ENCODE peak calls at places on chromosomes 6 and 20, in nine cellular contexts. W is activated CD8-positive, alpha-beta memory T cell treated with anti-CD3 and anti-CD28 coated beads, Interleukin-2, amount 50 U/mL, for 4 hours; L is prostate gland; N is NCI-H2171 treated with DMSO at 0.1 percent for 48 hours; X is left lobe of liver; I is progenitor cell of endocrine pancreas; T is iPS DF 19.7; Z is GM23248; B is SK-N-SH. R is an unnamed sample.

GRCh38 chr6:48825501-48826317 is 637.3 kb downstream of the MMUT start:
- DNase-seq in I (no peak), N (no peak), B (no peak), L (no peak), T (no peak), Z (peak; percentile 42), W (no peak), X (no peak), R (no peak)

GRCh38 chr6:168542301-168542700 is 101.3 kb downstream of the SMOC2 start:
- DNase-seq in B (no peak), X (no peak), N (peak; percentile 47), W (no peak), T (no peak), I (no peak), Z (no peak), L (no peak), R (no peak)

GRCh38 chr6:124400600-124400999 is 561.6 kb upstream of the RNF217 start:
- DNase-seq in T (no peak), N (peak; percentile 8), W (no peak), X (no peak), B (no peak), I (no peak), L (no peak), Z (no peak), R (no peak)

GRCh38 chr6:101110814-101111213 is 229.7 kb upstream of the ASCC3 start:
- DNase-seq in L (no peak), T (no peak), I (no peak), B (no peak), Z (peak; percentile 0), N (no peak), X (no peak), W (no peak), R (no peak)

GRCh38 chr6:90610671-90611542 is 24.0 kb upstream of the MAP3K7 start:
- DNase-seq in N (peak; percentile 67), W (peak; percentile 28), X (no peak), Z (peak; percentile 51), B (peak; percentile 59), I (peak; percentile 36), T (no peak), L (peak; percentile 12), R (no peak)

GRCh38 chr6:10763006-10763405 is 15.4 kb downstream of the TMEM14B start:
- DNase-seq in Z (peak; percentile 43), B (no peak), X (no peak), T (no peak), L (no peak), I (no peak), W (no peak), N (no peak), R (no peak)

GRCh38 chr6:105051941-105052471 is 95.1 kb downstream of the LIN28B start:
- DNase-seq in Z (peak; percentile 63), L (no peak), T (no peak), W (no peak), X (no peak), I (no peak), B (peak; percentile 22), N (no peak), R (no peak)

GRCh38 chr6:12545141-12545540 is 171.4 kb upstream of the PHACTR1 start:
- DNase-seq in L (no peak), T (no peak), X (no peak), I (no peak), N (no peak), W (no peak), Z (no peak), B (no peak), R (no peak)

GRCh38 chr6:67639161-67639560 is 995.9 kb upstream of the ADGRB3 start:
- DNase-seq in B (no peak), T (no peak), I (no peak), N (no peak), L (no peak), X (no peak), W (no peak), Z (no peak), R (no peak)

GRCh38 chr6:43703512-43704429 is 16.2 kb upstream of the MRPS18A start:
- DNase-seq in X (no peak), I (no peak), T (no peak), W (no peak), N (peak; percentile 6), B (no peak), Z (no peak), L (no peak), R (no peak)

GRCh38 chr6:92762414-92763374 is 656.7 kb downstream of the EPHA7 start:
- DNase-seq in Z (no peak), X (no peak), W (no peak), B (no peak), I (no peak), N (no peak), L (no peak), T (no peak), R (no peak)

GRCh38 chr6:43940393-43941087 is 170.5 kb downstream of the VEGFA start:
- DNase-seq in T (no peak), L (no peak), B (no peak), W (no peak), Z (no peak), X (no peak), N (no peak), I (no peak), R (no peak)

GRCh38 chr20:768426-768978 is at the start of gene SLC52A3:
- DNase-seq in I (peak; percentile 19), Z (no peak), L (peak; percentile 85), X (no peak), T (no peak), N (peak; percentile 31), W (no peak), B (no peak), R (no peak)

GRCh38 chr6:80332013-80332412 is 225.5 kb downstream of the BCKDHB start:
- DNase-seq in T (no peak), L (no peak), X (no peak), Z (no peak), I (no peak), N (peak; percentile 81), W (no peak), B (no peak), R (no peak)

GRCh38 chr6:104064876-104065275 is 794.8 kb downstream of the HACE1 start:
- DNase-seq in X (no peak), I (no peak), N (no peak), L (no peak), B (no peak), W (no peak), Z (no peak), T (no peak), R (no peak)

GRCh38 chr6:3990692-3991491 is 88.0 kb downstream of the FAM217A start:
- DNase-seq in X (peak; percentile 90), L (peak; percentile 85), B (peak; percentile 82), Z (peak; percentile 95), T (peak; percentile 50), N (peak; percentile 80), I (peak; percentile 64), W (peak; percentile 75), R (peak; percentile 96)

GRCh38 chr6:119347466-119348307 is 1.9 kb downstream of the MAN1A1 start:
- DNase-seq in W (peak; percentile 31), N (peak; percentile 19), B (no peak), Z (peak; percentile 61), X (peak; percentile 65), I (no peak), T (no peak), L (peak; percentile 30), R (no peak)